ENCODE peak calls at places on chromosome 10, in four cellular contexts. Y is GM19239; G is stimulated activated CD8-positive, alpha-beta memory T cell treated with anti-CD3 and anti-CD28 coated beads, Interleukin-4, amount 100 ng/mL, for 1 hour; M is astrocyte of the hippocampus. T is an unnamed sample.

GRCh38 chr10:29395409-29395808 is 106.5 kb downstream of the LYZL1 start:
- DNase-seq in Y (no peak), G (no peak), M (no peak), T (no peak)

GRCh38 chr10:71076473-71077142 is 135.8 kb upstream of the UNC5B start:
- DNase-seq in Y (no peak), G (no peak), M (no peak), T (peak; percentile 61)

GRCh38 chr10:70785190-70785589 is at the start of gene TBATA:
- DNase-seq in Y (no peak), G (no peak), M (peak; percentile 47), T (peak; percentile 38)

GRCh38 chr10:92126100-92126650 is 164.7 kb downstream of the CPEB3 start:
- DNase-seq in Y (no peak), G (no peak), M (peak; percentile 81), T (no peak)

GRCh38 chr10:34739915-34740314 is 75.2 kb downstream of the PARD3 start:
- DNase-seq in Y (no peak), G (no peak), M (peak; percentile 81), T (peak; percentile 88)

GRCh38 chr10:79054203-79055099 is 14.3 kb upstream of the ZMIZ1 start:
- DNase-seq in Y (no peak), G (no peak), M (no peak), T (peak; percentile 17)

GRCh38 chr10:53005612-53006325 is 233.2 kb upstream of the MBL2 start:
- DNase-seq in Y (no peak), G (no peak), M (no peak), T (no peak)

GRCh38 chr10:50470345-50470744 is 153.4 kb downstream of the SGMS1 start:
- DNase-seq in Y (no peak), G (no peak), M (no peak), T (no peak)

GRCh38 chr10:113020838-113021237 is 70.8 kb downstream of the TCF7L2 start:
- DNase-seq in Y (no peak), G (no peak), M (no peak), T (no peak)